ENCODE peak calls at places on chromosomes 5 and 9, in ten cellular contexts. B, F, P, L, E, Y, Z, Q, G and D are unnamed samples.

GRCh38 chr5:51099173-51099853 is 283.9 kb upstream of the ISL1 start:
- DNase-seq in L (no peak), E (no peak), G (no peak), B (no peak), Y (no peak), Q (no peak), Z (no peak), P (no peak), F (no peak), D (no peak)

GRCh38 chr9:70420267-70421019 is 6.0 kb upstream of the KLF9 start:
- DNase-seq in G (peak; percentile 85), E (peak; percentile 92), F (peak; percentile 90), Y (peak; percentile 99), L (peak; percentile 97), Z (peak; percentile 71), P (peak; percentile 83), Q (peak; percentile 80), B (peak; percentile 94), D (peak; percentile 61)

GRCh38 chr5:95958308-95959014 is 3.2 kb downstream of the ELL2 start:
- DNase-seq in B (no peak), F (peak; percentile 79), L (peak; percentile 55), Y (peak; percentile 27), P (no peak), E (no peak), G (peak; percentile 37), Z (no peak), Q (no peak), D (no peak)

GRCh38 chr5:81986126-81986525 is 14.3 kb downstream of the ATG10 start:
- DNase-seq in Q (no peak), G (no peak), E (no peak), Z (no peak), P (no peak), F (peak; percentile 7), L (no peak), B (no peak), Y (no peak), D (no peak)

GRCh38 chr5:96844476-96844990 is 31.8 kb upstream of the ERAP2 start:
- DNase-seq in B (no peak), G (no peak), F (peak; percentile 64), Z (no peak), Y (no peak), P (no peak), L (no peak), E (no peak), Q (no peak), D (no peak)

GRCh38 chr5:1840741-1841521 is 39.7 kb downstream of the NDUFS6 start:
- DNase-seq in P (no peak), B (no peak), Z (no peak), F (no peak), L (no peak), E (no peak), Y (peak; percentile 8), Q (peak; percentile 75), G (no peak), D (peak; percentile 32)

GRCh38 chr5:173477320-173478055 is 139.0 kb downstream of the BOD1 start:
- DNase-seq in Y (peak; percentile 52), Q (peak; percentile 25), P (no peak), G (no peak), B (no peak), Z (no peak), E (no peak), L (no peak), F (no peak), D (no peak)

GRCh38 chr5:55821731-55822512 is 29.2 kb upstream of the IL31RA start:
- DNase-seq in Y (peak; percentile 38), Q (no peak), G (no peak), F (peak; percentile 6), Z (peak; percentile 3), E (no peak), B (no peak), P (no peak), L (no peak), D (peak; percentile 8)

GRCh38 chr5:97641081-97641480 is 458.0 kb upstream of the RIOK2 start:
- DNase-seq in E (no peak), L (no peak), G (no peak), F (no peak), Y (no peak), P (no peak), Z (no peak), Q (no peak), B (no peak), D (no peak)

GRCh38 chr9:85212887-85213286 is 528.9 kb downstream of the AGTPBP1 start:
- DNase-seq in P (no peak), Q (no peak), L (no peak), B (no peak), Y (peak; percentile 63), G (peak; percentile 88), E (no peak), F (peak; percentile 84), Z (no peak), D (no peak)

GRCh38 chr5:169670769-169671525 is 33.9 kb downstream of the DOCK2 start:
- DNase-seq in F (no peak), B (no peak), Z (no peak), E (no peak), L (no peak), P (no peak), Q (no peak), Y (no peak), G (no peak), D (no peak)

GRCh38 chr5:93305984-93306383 is 275.0 kb downstream of the NR2F1-AS1 start:
- DNase-seq in F (no peak), Q (peak; percentile 3), P (no peak), G (peak; percentile 11), B (no peak), Z (no peak), Y (no peak), E (no peak), L (no peak), D (no peak)

GRCh38 chr5:83711982-83712601 is 8.6 kb downstream of the HAPLN1 start:
- DNase-seq in Q (peak; percentile 62), L (no peak), Z (no peak), P (peak; percentile 61), E (no peak), Y (peak; percentile 66), B (peak; percentile 70), G (no peak), F (peak; percentile 36), D (peak; percentile 61)

GRCh38 chr9:84567776-84568175 is 101.8 kb upstream of the NTRK2 start:
- DNase-seq in F (no peak), G (no peak), Q (no peak), Z (no peak), P (no peak), Y (no peak), L (no peak), B (no peak), E (no peak), D (no peak)

GRCh38 chr9:105269593-105269992 is 25.1 kb downstream of the SLC44A1 start:
- DNase-seq in Y (no peak), Z (no peak), F (no peak), Q (no peak), G (no peak), P (no peak), E (no peak), L (no peak), B (no peak), D (no peak)

GRCh38 chr5:1851290-1851934 is 31.3 kb downstream of the IRX4 start:
- DNase-seq in E (no peak), G (no peak), P (no peak), Z (no peak), Y (no peak), B (no peak), L (no peak), F (no peak), Q (peak; percentile 38), D (no peak)

GRCh38 chr9:98978231-98978681 is 34.5 kb downstream of the COL15A1 start:
- DNase-seq in Y (peak; percentile 39), P (peak; percentile 64), L (no peak), Z (no peak), E (no peak), F (no peak), Q (no peak), G (no peak), B (no peak), D (no peak)

GRCh38 chr9:68426755-68427154 is 70.3 kb downstream of the PGM5 start:
- DNase-seq in Q (no peak), B (no peak), Y (no peak), F (no peak), E (no peak), Z (no peak), P (no peak), G (no peak), L (no peak), D (no peak)

GRCh38 chr9:12604154-12604825 is 88.9 kb upstream of the TYRP1 start:
- DNase-seq in F (peak; percentile 21), E (no peak), Z (no peak), G (peak; percentile 82), L (no peak), B (no peak), P (no peak), Q (no peak), Y (peak; percentile 15), D (no peak)

GRCh38 chr5:172534229-172535169 is 80.2 kb upstream of the SH3PXD2B start:
- DNase-seq in P (no peak), F (peak; percentile 52), Q (no peak), Z (no peak), G (no peak), Y (no peak), B (peak; percentile 50), L (peak; percentile 31), E (peak; percentile 44), D (no peak)

GRCh38 chr9:3118081-3118480 is 274.2 kb upstream of the PUM3 start:
- DNase-seq in B (no peak), L (no peak), G (no peak), Z (no peak), E (no peak), Y (no peak), P (no peak), F (no peak), Q (no peak), D (no peak)

GRCh38 chr9:88258012-88258411 is 119.7 kb upstream of the SPATA31C2 start:
- DNase-seq in L (no peak), Y (peak; percentile 79), G (peak; percentile 56), Z (no peak), E (no peak), F (peak; percentile 70), P (no peak), B (no peak), Q (peak; percentile 45), D (no peak)

GRCh38 chr9:4397917-4398316 is 92.4 kb upstream of the SLC1A1 start:
- DNase-seq in Y (peak; percentile 34), L (no peak), G (peak; percentile 19), F (peak; percentile 45), B (no peak), E (no peak), Q (no peak), Z (no peak), P (no peak), D (no peak)

GRCh38 chr9:112028242-112029221 is 131.9 kb downstream of the UGCG start:
- DNase-seq in G (no peak), Y (no peak), P (no peak), E (peak; percentile 58), L (no peak), Q (no peak), B (no peak), Z (peak; percentile 48), F (no peak), D (no peak)

GRCh38 chr5:181184845-181185216 is 20.2 kb downstream of the TRIM7 start:
- DNase-seq in F (no peak), Y (no peak), G (no peak), B (no peak), L (no peak), E (no peak), Q (no peak), P (no peak), Z (no peak), D (no peak)

GRCh38 chr5:27312291-27312690 is 273.9 kb upstream of the CDH9 start:
- DNase-seq in Y (no peak), G (no peak), Z (no peak), P (no peak), E (no peak), Q (no peak), L (no peak), F (no peak), B (no peak), D (no peak)

GRCh38 chr5:66741394-66741793 is 145.2 kb downstream of the MAST4 start:
- DNase-seq in B (peak; percentile 41), E (no peak), G (no peak), Z (no peak), P (no peak), Y (no peak), L (no peak), F (no peak), Q (no peak), D (no peak)

GRCh38 chr9:129312731-129313130 is 134.7 kb upstream of the IER5L start:
- DNase-seq in Y (no peak), G (no peak), E (peak; percentile 46), L (peak; percentile 40), P (no peak), F (no peak), B (no peak), Z (no peak), Q (no peak), D (no peak)